ENCODE peak calls at places on chromosomes 2 and 18, in ten cellular contexts. A, L, Q, W, R, U, E, C, O and S are unnamed samples.

GRCh38 chr18:54852780-54853675 is 24.8 kb downstream of the RAB27B start:
- DNase-seq in W (no peak), E (no peak), Q (no peak), O (no peak), C (no peak), L (no peak), R (no peak), A (no peak), U (no peak), S (no peak)

GRCh38 chr2:101351207-101351606 is 36.1 kb downstream of the CREG2 start:
- DNase-seq in Q (no peak), R (no peak), O (no peak), W (no peak), E (no peak), L (no peak), A (no peak), U (no peak), C (no peak), S (no peak)

GRCh38 chr2:69164379-69164778 is 151.4 kb downstream of the ANTXR1 start:
- DNase-seq in Q (no peak), O (no peak), R (no peak), L (no peak), E (no peak), U (no peak), A (no peak), W (no peak), C (no peak), S (no peak)

GRCh38 chr18:80250740-80251364 is 3.5 kb upstream of the PARD6G start:
- DNase-seq in R (no peak), E (no peak), C (no peak), O (no peak), W (no peak), L (no peak), U (no peak), A (no peak), Q (no peak), S (no peak)

GRCh38 chr2:46303233-46303632 is 6.0 kb downstream of the EPAS1 start:
- DNase-seq in E (no peak), O (no peak), W (no peak), A (no peak), Q (no peak), R (no peak), L (no peak), C (no peak), U (no peak), S (no peak)

GRCh38 chr2:132652501-132652900 is 17.5 kb downstream of the LYPD1 start:
- DNase-seq in E (no peak), Q (no peak), O (no peak), L (no peak), U (no peak), W (no peak), A (no peak), C (no peak), R (no peak), S (no peak)

GRCh38 chr2:108594982-108595464 is 60.8 kb downstream of the LIMS1 start:
- DNase-seq in L (no peak), Q (no peak), O (no peak), A (peak), U (peak), E (no peak), R (no peak), C (no peak), W (no peak), S (peak)

GRCh38 chr2:174675615-174676014 is 78.0 kb upstream of the WIPF1 start:
- DNase-seq in A (no peak), Q (no peak), L (no peak), C (no peak), W (no peak), R (no peak), O (no peak), E (no peak), U (no peak), S (no peak)

GRCh38 chr2:199131256-199131655 is 326.5 kb downstream of the SATB2 start:
- DNase-seq in E (no peak), R (no peak), O (no peak), Q (no peak), C (no peak), L (no peak), U (no peak), A (no peak), W (no peak), S (no peak)

GRCh38 chr2:125456851-125457250 is 1199.1 kb upstream of the GYPC start:
- DNase-seq in Q (no peak), W (no peak), E (no peak), A (no peak), L (no peak), U (no peak), O (no peak), C (no peak), R (no peak), S (no peak)

GRCh38 chr2:240224676-240225075 is 84.2 kb upstream of the OTOS start:
- DNase-seq in E (no peak), Q (peak), C (no peak), L (no peak), U (no peak), O (no peak), A (no peak), W (no peak), R (no peak), S (no peak)

DNA sequence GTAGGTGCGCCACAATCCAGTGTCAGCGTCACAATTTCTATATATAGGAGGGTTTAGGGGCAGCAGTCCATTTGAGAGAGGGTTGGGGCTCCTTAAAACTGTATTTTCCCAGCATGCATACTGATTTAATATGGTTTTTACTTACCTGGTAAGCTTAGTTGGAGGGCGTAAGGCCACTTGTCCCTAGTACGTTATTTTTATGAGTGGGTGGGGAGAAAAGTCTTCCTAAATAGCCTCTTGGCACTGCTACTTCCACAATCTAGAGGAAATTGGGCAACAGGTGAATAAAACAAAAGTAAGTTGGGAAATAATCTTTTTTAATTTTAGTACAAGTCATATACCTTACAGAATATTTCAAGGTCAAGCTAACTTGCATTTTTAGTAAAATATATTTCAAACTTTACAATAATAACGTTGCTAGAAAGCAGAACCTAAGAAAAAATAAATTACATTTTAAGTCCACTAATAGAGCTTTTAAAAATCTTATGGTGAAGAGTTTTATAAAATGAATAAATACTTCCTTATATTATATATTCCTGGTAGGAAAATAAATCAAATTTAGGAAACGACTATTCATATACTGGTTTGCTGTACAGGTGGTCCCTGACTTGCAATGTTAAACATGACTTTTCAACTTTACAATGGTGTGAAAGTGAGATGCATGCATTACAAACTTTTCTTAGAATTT is 20.9 kb downstream of the DHRS9 start:
- DNase-seq in R (no peak), C (no peak), U (no peak), A (no peak), L (no peak), Q (no peak), E (no peak), W (no peak), O (no peak), S (no peak)
- H3K27ac ChIP-seq in R (no peak), C (no peak), U (no peak), A (no peak), L (no peak), Q (no peak), E (no peak), W (no peak), O (no peak), S (no peak)

GRCh38 chr18:63316612-63317555 is 2.7 kb downstream of the BCL2 start:
- DNase-seq in A (no peak), O (no peak), L (peak), U (no peak), C (no peak), E (no peak), Q (no peak), R (no peak), W (no peak), S (no peak)

GRCh38 chr18:63314062-63314790 is 5.3 kb downstream of the BCL2 start:
- DNase-seq in E (no peak), U (no peak), R (no peak), W (no peak), A (no peak), C (no peak), Q (no peak), O (no peak), L (no peak), S (no peak)

GRCh38 chr18:63317556-63317946 is 2.0 kb downstream of the BCL2 start:
- DNase-seq in E (no peak), C (no peak), O (no peak), U (no peak), L (no peak), Q (no peak), R (no peak), A (no peak), W (no peak), S (no peak)

GRCh38 chr18:63314991-63315662 is 4.4 kb downstream of the BCL2 start:
- DNase-seq in W (no peak), E (no peak), C (no peak), A (no peak), R (no peak), Q (no peak), U (no peak), O (no peak), L (no peak), S (no peak)

GRCh38 chr18:63315879-63316278 is 3.7 kb downstream of the BCL2 start:
- DNase-seq in A (no peak), Q (no peak), C (no peak), E (no peak), W (no peak), L (no peak), R (no peak), U (no peak), O (no peak), S (no peak)
- H3K27ac ChIP-seq in A (no peak), Q (no peak), C (no peak), E (no peak), W (no peak), L (no peak), R (no peak), U (no peak), O (no peak), S (no peak)

GRCh38 chr2:17228461-17228860 is 289.8 kb downstream of the RAD51AP2 start:
- DNase-seq in W (no peak), U (no peak), C (no peak), Q (no peak), E (no peak), A (no peak), R (no peak), L (no peak), O (no peak), S (no peak)

GRCh38 chr2:17233157-17233556 is 285.1 kb downstream of the RAD51AP2 start:
- DNase-seq in U (no peak), O (no peak), R (no peak), W (no peak), E (no peak), Q (no peak), L (no peak), C (no peak), A (no peak), S (no peak)

GRCh38 chr2:17232751-17233150 is 285.5 kb downstream of the RAD51AP2 start:
- DNase-seq in L (no peak), O (no peak), W (no peak), C (no peak), Q (no peak), A (no peak), U (no peak), E (no peak), R (no peak), S (no peak)

GRCh38 chr2:17229414-17229813 is 288.8 kb downstream of the RAD51AP2 start:
- DNase-seq in A (no peak), O (no peak), U (no peak), E (no peak), Q (no peak), C (no peak), L (no peak), R (no peak), W (no peak), S (no peak)

GRCh38 chr2:17231425-17231965 is 286.7 kb downstream of the RAD51AP2 start:
- DNase-seq in C (no peak), A (no peak), L (no peak), E (no peak), U (no peak), Q (no peak), O (no peak), W (no peak), R (no peak), S (no peak)
- H3K27ac ChIP-seq in C (no peak), A (no peak), L (no peak), E (no peak), U (no peak), Q (no peak), O (no peak), W (no peak), R (no peak), S (no peak)

GRCh38 chr18:66210875-66211274 is 393.0 kb downstream of the CDH19 start:
- DNase-seq in E (no peak), W (no peak), R (no peak), Q (no peak), C (no peak), U (no peak), A (no peak), O (no peak), L (no peak), S (no peak)
- H3K27ac ChIP-seq in E (no peak), W (no peak), R (no peak), Q (no peak), C (no peak), U (no peak), A (no peak), O (no peak), L (no peak), S (no peak)

GRCh38 chr18:23710068-23710527 is 20.8 kb downstream of the LAMA3 start:
- DNase-seq in E (no peak), U (peak), O (no peak), Q (no peak), A (no peak), C (no peak), R (no peak), L (no peak), W (no peak), S (no peak)
- H3K27ac ChIP-seq in E (no peak), U (peak), O (no peak), Q (no peak), A (no peak), C (no peak), R (no peak), L (no peak), W (no peak), S (no peak)